ENCODE peak calls at places on chromosomes 2 and 18, in six cellular contexts. R, A, I, F, U and G are unnamed samples.

GRCh38 chr18:79723036-79723435 is 43.4 kb downstream of the CTDP1 start:
- DNase-seq in R (no peak), A (no peak), I (no peak), F (no peak), U (no peak), G (no peak)

GRCh38 chr2:9655441-9656269 is 24.9 kb upstream of the YWHAQ start:
- DNase-seq in R (no peak), A (peak; percentile 40), I (no peak), F (no peak), U (no peak), G (no peak)

GRCh38 chr2:120346667-120347358 is 877 bp downstream of the INHBB start:
- DNase-seq in R (peak; percentile 63), A (no peak), I (no peak), F (no peak), U (no peak), G (no peak)

GRCh38 chr2:190050001-190050400 is 12.5 kb downstream of the MSTN start:
- DNase-seq in R (no peak), A (no peak), I (no peak), F (no peak), U (no peak), G (no peak)

GRCh38 chr2:95044598-95044997 is 19.1 kb downstream of the MAL start:
- DNase-seq in R (no peak), A (no peak), I (no peak), F (no peak), U (no peak), G (no peak)

GRCh38 chr2:15010346-15010745 is 377.8 kb downstream of the LRATD1 start:
- DNase-seq in R (no peak), A (no peak), I (no peak), F (no peak), U (no peak), G (no peak)

GRCh38 chr2:235669269-235669831 is 175.5 kb downstream of the AGAP1 start:
- DNase-seq in R (peak; percentile 95), A (no peak), I (no peak), F (peak; percentile 69), U (no peak), G (no peak)

GRCh38 chr2:196592912-196593881 is 46.3 kb upstream of the CCDC150 start:
- DNase-seq in R (peak; percentile 77), A (no peak), I (no peak), F (no peak), U (peak; percentile 40), G (peak; percentile 59)

GRCh38 chr2:232389327-232389726 is 10.8 kb downstream of the ALPP start:
- DNase-seq in R (no peak), A (no peak), I (no peak), F (no peak), U (no peak), G (no peak)

GRCh38 chr2:220215785-220216184 is 588.4 kb downstream of the SLC4A3 start:
- DNase-seq in R (no peak), A (no peak), I (no peak), F (no peak), U (no peak), G (no peak)

GRCh38 chr2:174033163-174033550 is 68.0 kb upstream of the SP3 start:
- DNase-seq in R (no peak), A (no peak), I (no peak), F (no peak), U (no peak), G (no peak)

GRCh38 chr2:26432856-26433255 is 31.1 kb downstream of the DRC1 start:
- DNase-seq in R (no peak), A (no peak), I (no peak), F (no peak), U (no peak), G (no peak)

GRCh38 chr18:9177466-9177865 is 40.9 kb downstream of the ANKRD12 start:
- DNase-seq in R (no peak), A (no peak), I (no peak), F (no peak), U (no peak), G (no peak)

GRCh38 chr2:30915485-30915884 is 108.2 kb upstream of the CAPN13 start:
- DNase-seq in R (peak; percentile 72), A (no peak), I (peak; percentile 17), F (peak; percentile 22), U (no peak), G (no peak)

GRCh38 chr2:159449504-159450124 is 163.1 kb upstream of the WDSUB1 start:
- DNase-seq in R (no peak), A (no peak), I (no peak), F (no peak), U (no peak), G (no peak)

GRCh38 chr2:202771741-202772470 is 99.7 kb downstream of the ICA1L start:
- DNase-seq in R (no peak), A (no peak), I (no peak), F (no peak), U (no peak), G (no peak)

GRCh38 chr2:10941383-10941782 is 29.6 kb downstream of the KCNF1 start:
- DNase-seq in R (no peak), A (no peak), I (no peak), F (no peak), U (no peak), G (no peak)

GRCh38 chr2:3594493-3595281 is at the start of gene COLEC11:
- DNase-seq in R (peak; percentile 62), A (no peak), I (peak; percentile 85), F (no peak), U (no peak), G (no peak)

GRCh38 chr2:53268626-53269025 is 499.0 kb upstream of the CHAC2 start:
- DNase-seq in R (no peak), A (no peak), I (no peak), F (no peak), U (no peak), G (no peak)

GRCh38 chr18:43482600-43482999 is 205.3 kb upstream of the SYT4 start:
- DNase-seq in R (no peak), A (no peak), I (no peak), F (no peak), U (no peak), G (no peak)

GRCh38 chr18:63126134-63127067 is 193.2 kb downstream of the BCL2 start:
- DNase-seq in R (no peak), A (no peak), I (no peak), F (no peak), U (no peak), G (no peak)

GRCh38 chr2:42979416-42979869 is 187.1 kb upstream of the HAAO start:
- DNase-seq in R (no peak), A (no peak), I (no peak), F (peak; percentile 100), U (no peak), G (no peak)

GRCh38 chr18:44986933-44987332 is 306.2 kb downstream of the SETBP1 start:
- DNase-seq in R (no peak), A (no peak), I (no peak), F (no peak), U (no peak), G (no peak)

GRCh38 chr2:212995920-212996319 is 155.5 kb downstream of the IKZF2 start:
- DNase-seq in R (no peak), A (no peak), I (no peak), F (no peak), U (no peak), G (no peak)

GRCh38 chr2:36680012-36680411 is 16.5 kb upstream of the VIT start:
- DNase-seq in R (no peak), A (no peak), I (no peak), F (no peak), U (no peak), G (no peak)

GRCh38 chr2:166375205-166375735 is 474 bp downstream of the SCN9A start:
- DNase-seq in R (no peak), A (no peak), I (no peak), F (peak; percentile 43), U (no peak), G (no peak)

GRCh38 chr2:118123561-118124232 is 35.4 kb downstream of the INSIG2 start:
- DNase-seq in R (no peak), A (no peak), I (no peak), F (peak; percentile 36), U (no peak), G (no peak)

GRCh38 chr18:25326231-25327042 is 25.5 kb downstream of the ZNF521 start:
- DNase-seq in R (no peak), A (no peak), I (no peak), F (no peak), U (no peak), G (no peak)

GRCh38 chr18:41871229-41872000 is 83.6 kb upstream of the PIK3C3 start:
- DNase-seq in R (no peak), A (no peak), I (no peak), F (no peak), U (no peak), G (no peak)

GRCh38 chr2:75592028-75592427 is 31.3 kb upstream of the EVA1A start:
- DNase-seq in R (no peak), A (no peak), I (no peak), F (peak; percentile 41), U (no peak), G (no peak)

DNA sequence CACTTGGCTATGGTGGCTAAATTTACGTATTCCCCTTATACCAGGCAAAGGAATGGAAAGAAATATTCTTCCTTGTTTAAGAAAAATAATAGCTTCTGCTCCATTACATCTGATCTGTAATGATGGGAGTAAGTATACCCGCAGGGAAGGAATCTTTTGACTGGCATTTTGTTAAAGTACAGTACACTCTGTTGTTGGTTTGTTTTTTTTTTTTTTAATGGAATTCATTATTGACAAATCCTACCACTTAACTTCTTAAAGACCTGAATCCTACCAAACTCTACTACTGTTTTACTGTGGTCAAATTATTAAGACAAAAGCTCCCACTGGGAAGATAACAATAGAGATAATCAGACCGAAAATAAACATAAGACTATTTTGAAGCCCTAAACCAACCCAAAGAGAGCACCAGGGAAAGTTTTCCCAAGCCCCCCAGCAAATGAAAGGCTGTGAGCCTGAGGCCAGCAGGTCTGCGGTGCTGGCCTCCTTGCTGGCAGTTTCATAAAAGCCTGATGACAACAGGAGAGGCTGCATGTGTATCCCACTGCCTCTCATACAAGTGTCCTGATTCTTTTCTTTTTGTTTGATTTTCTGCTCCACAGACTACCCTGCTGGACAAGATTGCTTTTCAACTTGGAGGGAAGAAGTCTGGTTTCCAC is 101.0 kb downstream of the SLC25A12 start:
- DNase-seq in R (no peak), A (no peak), I (no peak), F (no peak), U (no peak), G (no peak)
- TF ChIP-seq TAF1 in R (no peak), A (no peak), I (no peak), F (no peak), U (no peak), G (no peak)

GRCh38 chr18:61893971-61894750 is 1.4 kb upstream of the RNF152 start:
- DNase-seq in R (peak; percentile 86), A (no peak), I (peak; percentile 72), F (peak; percentile 11), U (peak; percentile 76), G (peak; percentile 77)
- TF ChIP-seq POLR2A in R (no peak), A (no peak), I (no peak), F (no peak), U (no peak), G (no peak)

GRCh38 chr18:22585333-22585732 is 167.6 kb upstream of the CTAGE1 start:
- DNase-seq in R (no peak), A (no peak), I (no peak), F (no peak), U (no peak), G (no peak)
- TF ChIP-seq TAF1 in R (no peak), A (no peak), I (no peak), F (no peak), U (no peak), G (no peak)

DNA sequence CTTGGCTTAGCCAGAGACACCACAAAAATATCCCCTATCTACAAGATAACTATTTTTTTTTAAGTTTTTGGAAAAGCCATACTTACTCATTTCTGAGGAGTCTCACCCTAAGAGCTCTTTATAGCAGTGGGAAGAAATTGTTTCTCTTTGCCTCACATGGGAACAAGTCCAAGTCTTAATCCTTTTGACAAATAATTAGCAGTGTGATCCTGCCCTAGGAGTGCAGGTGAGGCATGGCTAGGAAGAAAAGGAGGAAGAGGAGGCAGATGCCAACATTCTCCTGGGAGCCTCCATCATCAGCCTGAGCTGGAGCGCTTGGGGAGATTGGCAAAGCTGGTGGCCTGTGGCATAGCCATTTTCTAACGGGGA is 115.6 kb downstream of the STPG4 start:
- DNase-seq in R (no peak), A (no peak), I (no peak), F (no peak), U (no peak), G (no peak)
- TF ChIP-seq POLR2A in R (no peak), A (no peak), I (no peak), F (no peak), U (no peak), G (no peak)